ENCODE peak calls at places on chromosomes 12 and 14, in four cellular contexts. One of them, this sample, is unnamed.

GRCh38 chr14:102511538-102511937 is 2.0 kb upstream of the ANKRD9 start:
- DNase-seq in epithelial cell of esophagus: no peak
- DNase-seq in MCF 10A: no peak
- DNase-seq in HAP-1: no peak
- DNase-seq in this sample: no peak

GRCh38 chr14:81450100-81450531 is 50.0 kb upstream of the STON2 start:
- DNase-seq in epithelial cell of esophagus: no peak
- DNase-seq in HAP-1: no peak
- DNase-seq in MCF 10A: no peak
- DNase-seq in this sample: no peak

GRCh38 chr14:68633131-68633991 is 159.5 kb downstream of the ZFP36L1 start:
- DNase-seq in MCF 10A: peak; percentile 49
- DNase-seq in epithelial cell of esophagus: no peak
- DNase-seq in HAP-1: no peak
- DNase-seq in this sample: no peak

GRCh38 chr12:122312926-122313325 is 46.6 kb upstream of the VPS33A start:
- DNase-seq in HAP-1: no peak
- DNase-seq in MCF 10A: no peak
- DNase-seq in epithelial cell of esophagus: no peak
- DNase-seq in this sample: no peak

GRCh38 chr14:80271389-80271788 is 60.1 kb upstream of the DIO2 start:
- DNase-seq in HAP-1: no peak
- DNase-seq in MCF 10A: no peak
- DNase-seq in epithelial cell of esophagus: peak; percentile 46
- DNase-seq in this sample: no peak

GRCh38 chr14:23556700-23557440 is 799 bp downstream of the THTPA start:
- DNase-seq in MCF 10A: no peak
- DNase-seq in HAP-1: no peak
- DNase-seq in epithelial cell of esophagus: peak; percentile 15
- DNase-seq in this sample: no peak

GRCh38 chr12:57708296-57708695 is 14.4 kb downstream of the OS9 start:
- DNase-seq in epithelial cell of esophagus: no peak
- DNase-seq in MCF 10A: no peak
- DNase-seq in HAP-1: no peak
- DNase-seq in this sample: no peak

GRCh38 chr14:54366726-54367707 is 29.8 kb upstream of the CDKN3 start:
- DNase-seq in HAP-1: peak; percentile 37
- DNase-seq in epithelial cell of esophagus: peak; percentile 49
- DNase-seq in MCF 10A: peak; percentile 62
- DNase-seq in this sample: peak; percentile 4

GRCh38 chr14:77151245-77151644 is 9.7 kb upstream of the ZDHHC22 start:
- DNase-seq in HAP-1: peak; percentile 45
- DNase-seq in MCF 10A: peak; percentile 35
- DNase-seq in epithelial cell of esophagus: peak; percentile 19
- DNase-seq in this sample: no peak

GRCh38 chr12:72338437-72338836 is 66.3 kb downstream of the TRHDE start:
- DNase-seq in MCF 10A: no peak
- DNase-seq in HAP-1: no peak
- DNase-seq in epithelial cell of esophagus: no peak
- DNase-seq in this sample: no peak

GRCh38 chr12:67804168-67804567 is 155.6 kb downstream of the DYRK2 start:
- DNase-seq in MCF 10A: no peak
- DNase-seq in HAP-1: no peak
- DNase-seq in epithelial cell of esophagus: no peak
- DNase-seq in this sample: peak; percentile 22

GRCh38 chr12:11727133-11727664 is 77.7 kb downstream of the ETV6 start:
- DNase-seq in epithelial cell of esophagus: no peak
- DNase-seq in MCF 10A: no peak
- DNase-seq in HAP-1: no peak
- DNase-seq in this sample: peak; percentile 35

GRCh38 chr14:22375321-22375930 is 213.6 kb downstream of the DAD1 start:
- DNase-seq in MCF 10A: peak; percentile 63
- DNase-seq in epithelial cell of esophagus: peak; percentile 75
- DNase-seq in HAP-1: peak; percentile 73
- DNase-seq in this sample: no peak

GRCh38 chr14:34050606-34051005 is 99.7 kb upstream of the EGLN3 start:
- DNase-seq in HAP-1: no peak
- DNase-seq in epithelial cell of esophagus: peak; percentile 46
- DNase-seq in MCF 10A: no peak
- DNase-seq in this sample: no peak

GRCh38 chr14:48748151-48748550 is 838.0 kb downstream of the RPS29 start:
- DNase-seq in MCF 10A: no peak
- DNase-seq in epithelial cell of esophagus: no peak
- DNase-seq in HAP-1: peak; percentile 90
- DNase-seq in this sample: no peak

GRCh38 chr14:54348001-54348611 is 48.7 kb upstream of the CDKN3 start:
- DNase-seq in epithelial cell of esophagus: peak; percentile 50
- DNase-seq in HAP-1: peak; percentile 70
- DNase-seq in MCF 10A: peak; percentile 68
- DNase-seq in this sample: no peak

GRCh38 chr12:127143020-127143419 is 1124.0 kb upstream of the TMEM132C start:
- DNase-seq in HAP-1: no peak
- DNase-seq in epithelial cell of esophagus: no peak
- DNase-seq in MCF 10A: no peak
- DNase-seq in this sample: no peak

GRCh38 chr12:48454675-48455074 is 17.7 kb upstream of the ANP32D start:
- DNase-seq in MCF 10A: peak; percentile 38
- DNase-seq in HAP-1: peak; percentile 58
- DNase-seq in epithelial cell of esophagus: peak; percentile 62
- DNase-seq in this sample: no peak

GRCh38 chr12:119354187-119354586 is 19.7 kb downstream of the CCDC60 start:
- DNase-seq in MCF 10A: no peak
- DNase-seq in epithelial cell of esophagus: no peak
- DNase-seq in HAP-1: no peak
- DNase-seq in this sample: no peak

GRCh38 chr12:57211791-57212700 is 4.5 kb upstream of the NXPH4 start:
- DNase-seq in HAP-1: no peak
- DNase-seq in MCF 10A: no peak
- DNase-seq in epithelial cell of esophagus: no peak
- DNase-seq in this sample: no peak

GRCh38 chr14:68403191-68403781 is 389.6 kb downstream of the ZFP36L1 start:
- DNase-seq in epithelial cell of esophagus: no peak
- DNase-seq in MCF 10A: no peak
- DNase-seq in HAP-1: no peak
- DNase-seq in this sample: no peak

GRCh38 chr12:104565606-104566243 is 109.0 kb downstream of the CHST11 start:
- DNase-seq in HAP-1: no peak
- DNase-seq in MCF 10A: no peak
- DNase-seq in epithelial cell of esophagus: no peak
- DNase-seq in this sample: no peak

GRCh38 chr14:101934751-101935150 is 29.6 kb upstream of the DYNC1H1 start:
- DNase-seq in epithelial cell of esophagus: no peak
- DNase-seq in MCF 10A: no peak
- DNase-seq in HAP-1: no peak
- DNase-seq in this sample: no peak

GRCh38 chr14:76720382-76720813 is 40.9 kb upstream of the VASH1 start:
- DNase-seq in epithelial cell of esophagus: no peak
- DNase-seq in HAP-1: no peak
- DNase-seq in MCF 10A: peak; percentile 35
- DNase-seq in this sample: no peak